ENCODE peak calls at places on chromosome 17, in four cellular contexts. V is esophagus squamous epithelium, M is fibroblast of lung, Z is glutamatergic neuron. L is an unnamed sample.

GRCh38 chr17:77501751-77502625 is 361.2 kb downstream of the SEC14L1 start:
- DNase-seq in V (no peak), M (no peak), Z (no peak), L (no peak)

GRCh38 chr17:43396491-43397060 is 2.2 kb upstream of the ARL4D start:
- DNase-seq in V (no peak), M (no peak), Z (no peak), L (no peak)

GRCh38 chr17:70100983-70101382 is 26.0 kb downstream of the KCNJ16 start:
- DNase-seq in V (no peak), M (no peak), Z (no peak), L (no peak)

GRCh38 chr17:19003966-19004600 is 481 bp downstream of the FAM83G start:
- DNase-seq in V (no peak), M (peak), Z (no peak), L (peak)

GRCh38 chr17:949623-950338 is 29.8 kb downstream of the NXN start:
- DNase-seq in V (no peak), M (no peak), Z (peak), L (peak)

GRCh38 chr17:62093188-62094155 is 28.4 kb upstream of the MED13 start:
- DNase-seq in V (no peak), M (peak), Z (no peak), L (no peak)

GRCh38 chr17:59105852-59106462 is 723 bp downstream of the TRIM37 start:
- DNase-seq in V (peak), M (peak), Z (peak), L (peak)

GRCh38 chr17:64001763-64002529 is 3.8 kb downstream of the PRR29 start:
- DNase-seq in V (no peak), M (no peak), Z (no peak), L (peak)

GRCh38 chr17:10857976-10858375 is 20.1 kb upstream of the PIRT start:
- DNase-seq in V (no peak), M (no peak), Z (no peak), L (no peak)

GRCh38 chr17:39224778-39225307 is 902 bp downstream of the STAC2 start:
- DNase-seq in V (no peak), M (no peak), Z (peak), L (peak)

GRCh38 chr17:74020522-74020921 is 183.0 kb upstream of the RPL38 start:
- DNase-seq in V (no peak), M (no peak), Z (no peak), L (no peak)

GRCh38 chr17:78079253-78079652 is 49.3 kb downstream of the TMC6 start:
- DNase-seq in V (no peak), M (no peak), Z (no peak), L (no peak)

GRCh38 chr17:50098583-50098982 is 3.4 kb downstream of the PDK2 start:
- DNase-seq in V (no peak), M (no peak), Z (no peak), L (no peak)

GRCh38 chr17:14845562-14846335 is 419.4 kb downstream of the PMP22 start:
- DNase-seq in V (no peak), M (no peak), Z (no peak), L (no peak)

GRCh38 chr17:2482218-2482617 is 29.5 kb downstream of the METTL16 start:
- DNase-seq in V (no peak), M (no peak), Z (no peak), L (no peak)

GRCh38 chr17:16286009-16286946 is 67.0 kb downstream of the CENPV start:
- DNase-seq in V (peak), M (peak), Z (peak), L (peak)

GRCh38 chr17:55672585-55673501 is 49.8 kb downstream of the TMEM100 start:
- DNase-seq in V (no peak), M (peak), Z (no peak), L (peak)

GRCh38 chr17:66900126-66901010 is 64.1 kb upstream of the CACNG4 start:
- DNase-seq in V (no peak), M (peak), Z (no peak), L (no peak)

GRCh38 chr17:3916013-3916696 is at the start of gene P2RX1:
- DNase-seq in V (no peak), M (no peak), Z (no peak), L (no peak)

GRCh38 chr17:69314246-69315030 is 12.5 kb downstream of the ABCA5 start:
- DNase-seq in V (no peak), M (no peak), Z (no peak), L (no peak)

GRCh38 chr17:66975614-66976378 is 11.3 kb downstream of the CACNG4 start:
- DNase-seq in V (no peak), M (no peak), Z (no peak), L (no peak)

GRCh38 chr17:70313031-70313430 is 143.7 kb downstream of the KCNJ2 start:
- DNase-seq in V (no peak), M (peak), Z (no peak), L (no peak)

GRCh38 chr17:29664743-29665479 is 42.2 kb upstream of the CORO6 start:
- DNase-seq in V (no peak), M (peak), Z (no peak), L (no peak)

GRCh38 chr17:47732399-47733046 is 513 bp upstream of the TBX21 start:
- DNase-seq in V (no peak), M (no peak), Z (no peak), L (no peak)

GRCh38 chr17:40092581-40092980 is 7.8 kb downstream of the NR1D1 start:
- DNase-seq in V (no peak), M (no peak), Z (no peak), L (no peak)

GRCh38 chr17:14268264-14268663 is 31.6 kb upstream of the CDRT15 start:
- DNase-seq in V (no peak), M (no peak), Z (no peak), L (no peak)

GRCh38 chr17:15490634-15491261 is 23.3 kb upstream of the CDRT4 start:
- DNase-seq in V (no peak), M (peak), Z (peak), L (peak)

GRCh38 chr17:60524463-60525346 is 1.3 kb downstream of the APPBP2 start:
- DNase-seq in V (no peak), M (peak), Z (no peak), L (no peak)

GRCh38 chr17:78359216-78359935 is 501 bp downstream of the SOCS3 start:
- DNase-seq in V (no peak), M (peak), Z (peak), L (no peak)

GRCh38 chr17:36529121-36529520 is 5.5 kb downstream of the MYO19 start:
- DNase-seq in V (no peak), M (peak), Z (no peak), L (no peak)

GRCh38 chr17:19533718-19534561 is at the start of gene SLC47A1:
- DNase-seq in V (no peak), M (peak), Z (peak), L (peak)

GRCh38 chr17:69578385-69578936 is 164.0 kb downstream of the MAP2K6 start:
- DNase-seq in V (no peak), M (no peak), Z (no peak), L (no peak)

GRCh38 chr17:55332296-55333041 is 67.7 kb downstream of the HLF start:
- DNase-seq in V (no peak), M (peak), Z (no peak), L (no peak)

GRCh38 chr17:30358055-30358760 is 20.5 kb upstream of the CPD start:
- DNase-seq in V (no peak), M (no peak), Z (no peak), L (no peak)

GRCh38 chr17:50931003-50931878 is 65.1 kb upstream of the TOB1 start:
- DNase-seq in V (no peak), M (peak), Z (peak), L (peak)

GRCh38 chr17:82547981-82548380 is 28.4 kb downstream of the FOXK2 start:
- DNase-seq in V (no peak), M (no peak), Z (no peak), L (no peak)

GRCh38 chr17:5234645-5235576 is at the start of gene SCIMP:
- DNase-seq in V (no peak), M (no peak), Z (no peak), L (no peak)

GRCh38 chr17:73342549-73343167 is 30.9 kb upstream of the CDC42EP4 start:
- DNase-seq in V (no peak), M (peak), Z (no peak), L (no peak)

GRCh38 chr17:77327566-77328463 is 187.0 kb downstream of the SEC14L1 start:
- DNase-seq in V (no peak), M (no peak), Z (no peak), L (peak)

L was measured in kidney.